ENCODE peak calls at places on chromosomes 6 and 20, in four cellular contexts. J is transverse colon, Y is SK-N-MC, P is breast epithelium. L is an unnamed sample.

GRCh38 chr20:58669287-58670006 is 18.4 kb downstream of the STX16 start:
- DNase-seq in J (no peak), Y (no peak), P (no peak), L (no peak)

GRCh38 chr6:43283514-43283901 is 14.6 kb upstream of the SLC22A7 start:
- DNase-seq in J (no peak), Y (no peak), P (no peak), L (no peak)

GRCh38 chr6:41767112-41767946 is 12.4 kb downstream of the FRS3 start:
- DNase-seq in J (peak; percentile 43), Y (no peak), P (peak; percentile 66), L (no peak)

GRCh38 chr6:87297115-87297514 is 25.3 kb upstream of the SMIM8 start:
- DNase-seq in J (no peak), Y (no peak), P (no peak), L (no peak)

GRCh38 chr6:66508433-66508832 is 801.4 kb upstream of the EYS start:
- DNase-seq in J (no peak), Y (peak; percentile 28), P (no peak), L (no peak)

GRCh38 chr6:33886673-33887144 is 82.9 kb upstream of the MLN start:
- DNase-seq in J (peak; percentile 58), Y (no peak), P (no peak), L (no peak)

GRCh38 chr6:296151-297122 is 4.2 kb downstream of the DUSP22 start:
- DNase-seq in J (peak; percentile 55), Y (no peak), P (no peak), L (no peak)

GRCh38 chr20:24913076-24913628 is 35.9 kb upstream of the CST7 start:
- DNase-seq in J (no peak), Y (no peak), P (no peak), L (no peak)

GRCh38 chr6:44649365-44650025 is 262.0 kb downstream of the CDC5L start:
- DNase-seq in J (no peak), Y (no peak), P (no peak), L (no peak)

GRCh38 chr6:146912730-146913680 is 291.2 kb upstream of the STXBP5 start:
- DNase-seq in J (no peak), Y (no peak), P (no peak), L (no peak)

GRCh38 chr6:617485-618100 is 39.3 kb downstream of the HUS1B start:
- DNase-seq in J (no peak), Y (no peak), P (peak; percentile 23), L (no peak)

GRCh38 chr6:32181890-32182529 is 2.0 kb downstream of the AGER start:
- DNase-seq in J (no peak), Y (no peak), P (no peak), L (no peak)

GRCh38 chr6:106525111-106525884 is 104.0 kb downstream of the RTN4IP1 start:
- DNase-seq in J (no peak), Y (no peak), P (no peak), L (no peak)

GRCh38 chr6:40350942-40351217 is 236.3 kb downstream of the LRFN2 start:
- DNase-seq in J (no peak), Y (no peak), P (no peak), L (no peak)

GRCh38 chr20:53940356-53940694 is 130.1 kb downstream of the BCAS1 start:
- DNase-seq in J (no peak), Y (no peak), P (no peak), L (no peak)

DNA sequence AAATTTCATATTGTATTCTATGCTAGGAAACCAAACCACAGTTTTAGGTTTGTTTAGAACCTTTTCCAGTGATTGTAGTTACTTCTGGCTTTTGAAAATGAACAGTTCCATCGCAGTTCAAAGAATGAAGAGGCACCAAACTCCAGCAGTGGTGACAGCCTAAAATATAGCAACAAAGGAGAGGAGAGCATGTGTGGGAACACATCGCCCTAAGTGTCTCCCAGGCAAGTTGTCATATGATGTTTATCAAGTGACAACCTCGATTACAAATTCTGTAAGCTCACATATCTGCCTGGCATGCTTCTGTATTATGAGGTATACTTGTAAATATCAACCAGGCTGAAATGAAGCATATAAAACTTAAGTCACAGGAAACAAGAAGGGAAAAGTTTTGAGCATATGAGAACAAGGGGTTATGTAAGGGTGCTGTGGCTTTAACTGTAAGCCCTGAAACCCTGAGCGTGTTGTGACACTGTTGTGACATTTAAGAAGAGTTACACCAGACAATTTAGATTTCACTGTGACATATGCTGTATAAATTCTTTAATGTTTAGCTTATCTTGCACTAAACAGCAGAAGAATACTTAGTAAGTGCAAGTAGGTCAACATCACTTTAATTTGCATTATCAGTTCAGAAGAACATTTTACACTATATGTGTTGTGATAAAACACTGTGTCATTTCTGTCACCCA is 29.1 kb upstream of the FBXL4 start:
- DNase-seq in J (no peak), Y (no peak), P (no peak), L (no peak)
- TF ChIP-seq POLR2AphosphoS5 in J (no peak), Y (no peak), P (no peak), L (no peak)

GRCh38 chr6:138162104-138162946 is 586 bp downstream of the ARFGEF3 start:
- DNase-seq in J (peak; percentile 18), Y (no peak), P (no peak), L (no peak)
- TF ChIP-seq POLR2AphosphoS5 in J (no peak), Y (no peak), P (no peak), L (no peak)

DNA sequence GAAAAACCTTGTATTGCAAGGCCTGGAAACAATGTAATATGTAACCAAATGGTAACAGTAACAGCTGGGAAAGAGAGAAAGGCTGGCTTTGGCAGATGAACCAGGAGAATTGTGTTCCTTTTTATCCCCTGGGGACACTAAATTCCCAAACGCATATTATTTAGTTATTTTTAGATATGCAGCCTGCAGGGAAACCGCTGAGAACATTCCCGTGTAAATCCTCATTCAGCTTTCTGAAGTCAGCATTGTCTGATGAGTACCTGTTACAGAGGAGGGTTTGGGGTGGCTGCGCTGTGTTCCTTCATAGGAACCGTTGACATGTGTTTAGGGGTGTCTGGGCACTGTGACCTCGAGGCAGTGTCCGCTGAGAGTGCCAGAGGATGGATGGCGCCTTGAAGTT is 101.3 kb downstream of the SMOC2 start:
- DNase-seq in J (no peak), Y (no peak), P (peak; percentile 33), L (no peak)
- TF ChIP-seq POLR2AphosphoS5 in J (no peak), Y (no peak), P (no peak), L (no peak)

GRCh38 chr20:63641146-63641791 is 12.0 kb downstream of the STMN3 start:
- DNase-seq in J (peak; percentile 41), Y (no peak), P (peak; percentile 40), L (no peak)
- TF ChIP-seq POLR2AphosphoS5 in J (peak; percentile 7), Y (no peak), P (peak; percentile 9), L (no peak)

GRCh38 chr6:2245103-2245953 is at the start of gene GMDS:
- DNase-seq in J (peak; percentile 92), Y (no peak), P (peak; percentile 84), L (no peak)
- TF ChIP-seq POLR2AphosphoS5 in J (peak; percentile 98), Y (peak; percentile 85), P (peak; percentile 48), L (peak; percentile 57)